ENCODE peak calls at places on chromosomes 3 and 15, in seven cellular contexts. G is mesenchymal stem cell; D is upper lobe of right lung; V is GM23338; Y is stomach; B is sigmoid colon; W is CD8-positive, alpha-beta memory T cell. T is an unnamed sample.
A peak's percentile ranks its signal among the peaks of the same experiment; 100 is the strongest.

GRCh38 chr15:96121066-96121465 is 209.4 kb upstream of the NR2F2 start:
- DNase-seq in W (no peak), B (no peak), V (no peak), Y (no peak), G (no peak), D (no peak), T (no peak)

GRCh38 chr3:149487598-149488197 is 13.2 kb downstream of the TM4SF4 start:
- DNase-seq in W (no peak), Y (no peak), D (no peak), G (no peak), B (no peak), V (peak; percentile 81), T (no peak)

GRCh38 chr3:106058485-106058884 is 189.7 kb upstream of the CBLB start:
- DNase-seq in D (no peak), Y (no peak), W (no peak), B (no peak), V (no peak), G (no peak), T (no peak)

GRCh38 chr15:79615754-79616153 is 183.6 kb downstream of the MINAR1 start:
- DNase-seq in G (no peak), Y (no peak), B (no peak), D (no peak), V (no peak), W (no peak), T (no peak)

GRCh38 chr3:27166888-27167287 is 202.3 kb downstream of the NEK10 start:
- DNase-seq in B (no peak), Y (no peak), D (no peak), W (no peak), V (peak; percentile 5), G (peak; percentile 71), T (no peak)

GRCh38 chr15:90539789-90540188 is 10.1 kb downstream of the CRTC3 start:
- DNase-seq in W (peak; percentile 32), D (no peak), V (no peak), Y (no peak), G (no peak), B (no peak), T (no peak)

GRCh38 chr3:194148383-194148782 is 12.4 kb downstream of the HES1 start:
- DNase-seq in V (no peak), B (no peak), Y (peak; percentile 49), G (no peak), D (no peak), W (no peak), T (no peak)

GRCh38 chr15:99909914-99910313 is 176.7 kb upstream of the LYSMD4 start:
- DNase-seq in V (peak; percentile 69), D (no peak), G (no peak), Y (no peak), W (no peak), B (no peak), T (no peak)

GRCh38 chr3:127263586-127264231 is 24.1 kb downstream of the PRR20G start:
- DNase-seq in B (no peak), G (no peak), Y (no peak), V (no peak), W (no peak), D (no peak), T (no peak)

GRCh38 chr15:40002295-40002694 is 36.7 kb downstream of the SRP14 start:
- DNase-seq in B (no peak), V (peak; percentile 32), W (no peak), G (no peak), D (no peak), Y (peak; percentile 52), T (no peak)

GRCh38 chr3:184335661-184336483 is 1.5 kb upstream of the FAM131A start:
- DNase-seq in Y (peak; percentile 90), W (peak; percentile 83), V (peak; percentile 93), D (peak; percentile 94), G (peak; percentile 81), B (peak; percentile 94), T (peak; percentile 79)

GRCh38 chr15:70154440-70155347 is 57.0 kb upstream of the TLE3 start:
- DNase-seq in B (peak; percentile 80), W (no peak), Y (no peak), G (peak; percentile 97), V (peak; percentile 59), D (peak; percentile 32), T (no peak)

GRCh38 chr15:69997701-69998273 is 99.9 kb downstream of the TLE3 start:
- DNase-seq in B (no peak), W (no peak), V (no peak), G (peak; percentile 30), Y (peak; percentile 57), D (peak; percentile 78), T (peak; percentile 19)

GRCh38 chr3:178823140-178823539 is 248.5 kb downstream of the ZMAT3 start:
- DNase-seq in G (no peak), D (no peak), W (no peak), B (no peak), V (no peak), Y (no peak), T (no peak)

GRCh38 chr15:71366926-71367325 is 251.7 kb downstream of the THSD4 start:
- DNase-seq in W (no peak), G (no peak), V (no peak), Y (no peak), D (no peak), B (no peak), T (no peak)

GRCh38 chr3:156677120-156677479 is 2.7 kb downstream of the TIPARP start:
- DNase-seq in V (no peak), W (peak; percentile 74), G (peak; percentile 48), B (no peak), Y (no peak), D (no peak), T (no peak)

GRCh38 chr3:156675744-156676466 is 1.5 kb downstream of the TIPARP start:
- DNase-seq in Y (peak; percentile 31), V (peak; percentile 21), W (peak; percentile 42), D (no peak), B (peak; percentile 66), G (peak; percentile 82), T (peak; percentile 41)

GRCh38 chr3:156676467-156677119 is 2.2 kb downstream of the TIPARP start:
- DNase-seq in B (no peak), D (no peak), W (no peak), V (no peak), G (peak; percentile 53), Y (no peak), T (no peak)

GRCh38 chr3:156678216-156678615 is 3.8 kb downstream of the TIPARP start:
- DNase-seq in G (peak; percentile 22), W (no peak), Y (no peak), D (no peak), B (no peak), V (no peak), T (no peak)

DNA sequence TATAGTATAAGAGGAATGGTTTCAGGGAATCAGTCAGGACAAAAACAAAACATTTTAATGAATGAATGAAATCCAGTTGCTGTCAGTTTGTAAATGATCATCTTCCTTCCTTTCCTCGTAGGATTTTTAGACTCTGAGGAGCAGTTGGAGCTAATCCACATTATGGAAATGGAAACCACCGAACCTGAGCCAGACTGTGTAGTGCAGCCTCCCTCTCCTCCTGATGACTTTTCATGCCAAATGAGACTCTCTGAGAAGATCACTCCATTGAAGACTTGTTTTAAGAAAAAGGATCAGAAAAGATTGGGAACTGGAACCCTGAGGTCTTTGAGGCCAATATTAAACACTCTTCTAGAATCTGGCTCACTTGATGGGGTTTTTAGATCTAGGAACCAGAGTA is 3.1 kb downstream of the TIPARP start:
- DNase-seq in Y (no peak), B (no peak), V (no peak), G (peak; percentile 32), W (no peak), D (no peak), T (no peak)
- H3K27ac ChIP-seq in Y (no peak overlapping the region), B (no peak overlapping the region), V (no peak overlapping the region), G (no peak overlapping the region), W (no peak overlapping the region), D (no peak overlapping the region), T (peak overlapping the region; percentile 100)

DNA sequence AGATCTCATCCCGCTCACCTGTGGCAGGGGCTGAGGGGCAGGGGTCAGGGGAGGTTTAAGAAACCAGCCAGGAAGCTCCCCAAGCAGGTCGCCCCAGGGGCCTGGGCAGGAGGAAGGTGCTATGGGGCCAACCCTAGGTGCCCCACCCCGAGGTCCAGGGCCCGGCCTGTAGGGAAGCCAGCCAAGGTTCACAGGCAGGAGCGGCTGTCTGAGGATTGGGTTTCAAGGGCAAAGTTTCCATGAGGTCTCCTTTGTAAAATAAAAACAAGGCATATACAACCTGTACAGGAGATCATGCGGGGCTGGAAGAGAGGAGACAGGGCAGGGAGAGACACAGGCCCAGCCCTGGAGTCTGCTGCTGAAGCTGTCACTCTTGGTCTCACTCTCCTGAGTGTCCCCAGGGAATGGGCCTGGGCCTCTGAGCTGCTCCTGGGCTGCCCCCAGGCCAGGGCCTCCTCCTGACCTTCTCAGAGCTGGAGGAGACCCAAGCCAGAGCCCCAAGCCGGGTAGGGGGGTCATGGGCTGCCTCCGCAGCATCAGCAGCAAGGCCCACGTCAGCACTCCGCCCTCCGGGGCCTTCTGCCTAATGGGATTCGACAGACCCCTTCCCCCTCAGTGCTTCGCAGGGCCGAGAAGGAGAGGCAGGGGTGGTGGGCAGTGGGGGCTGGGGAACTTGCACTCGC is 5.5 kb downstream of the CPLX3 start:
- DNase-seq in G (no peak), Y (peak; percentile 39), V (no peak), D (no peak), B (no peak), W (no peak), T (peak; percentile 61)
- H3K27ac ChIP-seq in G (no peak overlapping the region), Y (no peak overlapping the region), V (no peak overlapping the region), D (no peak overlapping the region), B (no peak overlapping the region), W (no peak overlapping the region), T (peak overlapping the region; percentile 78)

GRCh38 chr15:74208496-74208895 is 5.9 kb upstream of the STRA6 start:
- DNase-seq in V (peak; percentile 51), W (no peak), G (no peak), D (no peak), B (no peak), Y (no peak), T (no peak)

GRCh38 chr15:74207652-74208440 is 5.3 kb upstream of the STRA6 start:
- DNase-seq in G (no peak), B (no peak), W (no peak), D (no peak), Y (no peak), V (no peak), T (no peak)

GRCh38 chr15:74205593-74205969 is 3.0 kb upstream of the STRA6 start:
- DNase-seq in D (no peak), Y (no peak), W (no peak), G (no peak), V (no peak), B (no peak), T (no peak)

GRCh38 chr15:74208901-74209559 is 6.4 kb upstream of the STRA6 start:
- DNase-seq in V (peak; percentile 79), G (peak; percentile 54), Y (no peak), W (no peak), B (no peak), D (no peak), T (no peak)

DNA sequence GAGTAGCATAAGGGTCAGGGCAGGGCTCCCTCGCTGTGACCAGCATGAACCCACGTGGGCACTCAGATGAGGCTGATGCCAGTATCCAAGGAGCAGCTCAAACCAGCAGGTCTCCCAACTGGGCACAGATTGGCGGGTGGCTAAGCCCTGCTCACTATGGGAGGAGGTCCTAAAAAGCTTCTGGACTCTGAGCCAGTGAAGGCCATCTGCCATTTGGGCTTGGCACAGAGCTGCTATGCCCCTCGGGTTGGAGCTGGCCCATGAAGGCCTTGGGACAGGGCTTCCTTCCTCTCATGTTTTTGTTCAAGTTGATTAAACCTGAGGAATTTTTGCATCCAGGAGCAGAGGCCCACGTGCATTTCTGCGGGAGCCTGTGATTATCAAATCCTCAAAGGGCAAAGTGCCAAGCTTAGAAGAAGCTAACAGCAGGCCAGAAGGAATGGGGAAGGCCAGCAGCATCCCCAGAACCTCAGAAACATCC is 4.3 kb upstream of the STRA6 start:
- DNase-seq in Y (no peak), V (no peak), W (no peak), D (no peak), B (no peak), G (no peak), T (no peak)
- H3K27ac ChIP-seq in Y (no peak overlapping the region), V (no peak overlapping the region), W (no peak overlapping the region), D (no peak overlapping the region), B (no peak overlapping the region), G (peak overlapping the region; percentile 82), T (no peak overlapping the region)

GRCh38 chr3:185708392-185708791 is 116.5 kb downstream of the IGF2BP2 start:
- DNase-seq in G (no peak), W (no peak), D (no peak), V (no peak), B (no peak), Y (no peak), T (no peak)
- H3K27ac ChIP-seq in G (no peak overlapping the region), W (no peak overlapping the region), D (no peak overlapping the region), V (peak overlapping the region; percentile 24), B (no peak overlapping the region), Y (no peak overlapping the region), T (no peak overlapping the region)